ENCODE peak calls at places on chromosomes 4 and X, in four cellular contexts. V, D, U and S are unnamed samples.

GRCh38 chrX:40012039-40012799 is 85.5 kb downstream of the BCOR start:
- DNase-seq in V (no peak), D (peak; percentile 47), U (peak; percentile 65), S (peak; percentile 31)

GRCh38 chrX:37993857-37994619 is 12.3 kb upstream of the SYTL5 start:
- DNase-seq in V (no peak), D (no peak), U (no peak), S (no peak)

GRCh38 chr4:7827566-7827965 is 112.1 kb downstream of the AFAP1 start:
- DNase-seq in V (no peak), D (no peak), U (no peak), S (no peak)

GRCh38 chr4:76803522-76803921 is 94.4 kb downstream of the SOWAHB start:
- DNase-seq in V (no peak), D (no peak), U (peak; percentile 83), S (peak; percentile 54)

GRCh38 chrX:7214251-7214650 is 66.3 kb upstream of the PUDP start:
- DNase-seq in V (no peak), D (no peak), U (no peak), S (no peak)

GRCh38 chr4:57989430-57989829 is 879.2 kb upstream of the IGFBP7 start:
- DNase-seq in V (no peak), D (no peak), U (no peak), S (no peak)

GRCh38 chr4:73585345-73585744 is 34.9 kb downstream of the RASSF6 start:
- DNase-seq in V (no peak), D (no peak), U (no peak), S (peak; percentile 30)

GRCh38 chr4:73916172-73916925 is 47.2 kb downstream of the CXCL1 start:
- DNase-seq in V (no peak), D (no peak), U (no peak), S (no peak)

GRCh38 chr4:142614621-142615323 is 231.3 kb downstream of the INPP4B start:
- DNase-seq in V (no peak), D (no peak), U (no peak), S (peak; percentile 43)

GRCh38 chrX:12709047-12709446 is 82.2 kb upstream of the PRPS2 start:
- DNase-seq in V (no peak), D (no peak), U (no peak), S (no peak)

GRCh38 chrX:68895339-68896250 is 66.8 kb downstream of the EFNB1 start:
- DNase-seq in V (peak; percentile 18), D (peak; percentile 53), U (peak; percentile 66), S (peak; percentile 35)

GRCh38 chr4:175674219-175674618 is 137.8 kb downstream of the GPM6A start:
- DNase-seq in V (no peak), D (no peak), U (no peak), S (no peak)

GRCh38 chr4:29717658-29718057 is 1002.5 kb upstream of the PCDH7 start:
- DNase-seq in V (no peak), D (no peak), U (no peak), S (no peak)

GRCh38 chr4:138190452-138190858 is 51.7 kb downstream of the SLC7A11 start:
- DNase-seq in V (no peak), D (no peak), U (no peak), S (no peak)

GRCh38 chrX:56279869-56280268 is 47.7 kb downstream of the KLF8 start:
- DNase-seq in V (no peak), D (no peak), U (no peak), S (no peak)

GRCh38 chr4:2333916-2334644 is 72.2 kb upstream of the MXD4 start:
- DNase-seq in V (no peak), D (no peak), U (no peak), S (no peak)

GRCh38 chr4:87844476-87844875 is 11.7 kb downstream of the MEPE start:
- DNase-seq in V (no peak), D (no peak), U (no peak), S (peak; percentile 38)

GRCh38 chr4:184255361-184255760 is 37.7 kb upstream of the ENPP6 start:
- DNase-seq in V (no peak), D (peak; percentile 38), U (no peak), S (no peak)

GRCh38 chr4:950136-951020 is 18.1 kb downstream of the TMEM175 start:
- DNase-seq in V (no peak), D (no peak), U (no peak), S (no peak)

GRCh38 chrX:73683236-73683859 is 120.4 kb downstream of the CHIC1 start:
- DNase-seq in V (no peak), D (no peak), U (peak; percentile 16), S (peak; percentile 44)

GRCh38 chrX:340641-341423 is 22.2 kb upstream of the GTPBP6 start:
- DNase-seq in V (no peak), D (no peak), U (no peak), S (no peak)

GRCh38 chr4:159238631-159239030 is 135.8 kb downstream of the RAPGEF2 start:
- DNase-seq in V (no peak), D (no peak), U (peak; percentile 43), S (peak; percentile 74)

GRCh38 chrX:5458300-5458699 is 770.4 kb downstream of the NLGN4X start:
- DNase-seq in V (no peak), D (no peak), U (no peak), S (no peak)

GRCh38 chr4:121358473-121358872 is 22.3 kb downstream of the QRFPR start:
- DNase-seq in V (no peak), D (no peak), U (peak; percentile 76), S (peak; percentile 58)

GRCh38 chr4:78962597-78963115 is 23.4 kb upstream of the PAQR3 start:
- DNase-seq in V (no peak), D (no peak), U (peak; percentile 14), S (no peak)

GRCh38 chr4:112423591-112423990 is 92.4 kb downstream of the NEUROG2 start:
- DNase-seq in V (no peak), D (no peak), U (no peak), S (peak; percentile 30)

GRCh38 chr4:15077969-15078368 is 75.7 kb downstream of the CPEB2 start:
- DNase-seq in V (no peak), D (no peak), U (peak; percentile 83), S (peak; percentile 72)

GRCh38 chrX:2572740-2573139 is 72.0 kb upstream of the DHRSX start:
- DNase-seq in V (no peak), D (no peak), U (no peak), S (no peak)

GRCh38 chr4:3874525-3875110 is 108.4 kb downstream of the ADRA2C start:
- DNase-seq in V (no peak), D (no peak), U (no peak), S (no peak)

GRCh38 chrX:152926923-152927322 is 29.1 kb downstream of the ZNF185 start:
- DNase-seq in V (no peak), D (no peak), U (no peak), S (no peak)

GRCh38 chr4:94603170-94603747 is 151.5 kb downstream of the PDLIM5 start:
- DNase-seq in V (no peak), D (peak; percentile 52), U (peak; percentile 95), S (peak; percentile 64)

GRCh38 chr4:108861339-108861738 is 98.5 kb upstream of the ETNPPL start:
- DNase-seq in V (no peak), D (no peak), U (peak; percentile 34), S (peak; percentile 5)

GRCh38 chrX:112380541-112381278 is 298.1 kb upstream of the TRPC5 start:
- DNase-seq in V (no peak), D (no peak), U (no peak), S (no peak)

GRCh38 chr4:93605163-93605562 is 223.4 kb upstream of the ATOH1 start:
- DNase-seq in V (no peak), D (no peak), U (no peak), S (no peak)

GRCh38 chr4:101835121-101835904 is 44.8 kb downstream of the BANK1 start:
- DNase-seq in V (peak; percentile 28), D (peak; percentile 8), U (peak; percentile 82), S (peak; percentile 69)

GRCh38 chr4:90837241-90837640 is 710.0 kb downstream of the CCSER1 start:
- DNase-seq in V (no peak), D (no peak), U (peak; percentile 19), S (no peak)

GRCh38 chr4:954211-955020 is 19.0 kb downstream of the DGKQ start:
- DNase-seq in V (no peak), D (no peak), U (no peak), S (no peak)

GRCh38 chr4:41028392-41029076 is 185.8 kb downstream of the APBB2 start:
- DNase-seq in V (no peak), D (no peak), U (peak; percentile 16), S (peak; percentile 65)

GRCh38 chrX:10048076-10048475 is 80.9 kb downstream of the CLDN34 start:
- DNase-seq in V (no peak), D (no peak), U (peak; percentile 18), S (peak; percentile 34)
- H3K4me3 ChIP-seq in V (no peak overlapping the region), D (no peak overlapping the region), U (no peak overlapping the region), S (no peak overlapping the region)

GRCh38 chrX:43865791-43866190 is 16.5 kb downstream of the MAOB start:
- DNase-seq in V (no peak), D (no peak), U (no peak), S (no peak)
- H3K4me3 ChIP-seq in V (no peak overlapping the region), D (no peak overlapping the region), U (no peak overlapping the region), S (no peak overlapping the region)

DNA sequence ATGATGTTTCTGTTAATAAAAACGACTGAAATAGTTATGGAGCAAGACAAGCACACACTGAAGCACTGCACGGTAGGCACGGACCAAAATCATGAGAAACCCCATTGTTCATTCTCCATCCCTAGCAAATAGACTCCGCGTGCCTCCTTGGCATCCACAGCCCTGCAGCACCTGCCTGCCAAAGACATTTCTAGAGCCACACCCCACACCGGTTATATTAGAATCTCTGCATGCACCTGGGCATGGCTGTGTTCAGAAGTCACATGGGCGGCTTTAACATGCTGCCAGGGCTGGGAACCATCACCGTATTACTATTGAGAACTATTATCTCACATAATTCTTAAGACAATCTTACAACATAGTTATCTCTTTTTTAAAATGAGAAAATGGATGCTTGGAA is 5.9 kb downstream of the PDLIM3 start:
- DNase-seq in V (no peak), D (no peak), U (no peak), S (no peak)
- H3K4me3 ChIP-seq in V (no peak overlapping the region), D (no peak overlapping the region), U (no peak overlapping the region), S (no peak overlapping the region)

GRCh38 chr4:186265683-186266648 is at the start of gene F11:
- DNase-seq in V (no peak), D (no peak), U (no peak), S (no peak)

GRCh38 chr4:186271279-186271678 is 5.3 kb downstream of the F11 start:
- DNase-seq in V (no peak), D (no peak), U (no peak), S (no peak)

GRCh38 chr4:186272699-186273370 is 6.8 kb downstream of the F11 start:
- DNase-seq in V (no peak), D (no peak), U (peak; percentile 1), S (no peak)

GRCh38 chr4:186264660-186265059 is 1.3 kb upstream of the F11 start:
- DNase-seq in V (no peak), D (no peak), U (no peak), S (no peak)

DNA sequence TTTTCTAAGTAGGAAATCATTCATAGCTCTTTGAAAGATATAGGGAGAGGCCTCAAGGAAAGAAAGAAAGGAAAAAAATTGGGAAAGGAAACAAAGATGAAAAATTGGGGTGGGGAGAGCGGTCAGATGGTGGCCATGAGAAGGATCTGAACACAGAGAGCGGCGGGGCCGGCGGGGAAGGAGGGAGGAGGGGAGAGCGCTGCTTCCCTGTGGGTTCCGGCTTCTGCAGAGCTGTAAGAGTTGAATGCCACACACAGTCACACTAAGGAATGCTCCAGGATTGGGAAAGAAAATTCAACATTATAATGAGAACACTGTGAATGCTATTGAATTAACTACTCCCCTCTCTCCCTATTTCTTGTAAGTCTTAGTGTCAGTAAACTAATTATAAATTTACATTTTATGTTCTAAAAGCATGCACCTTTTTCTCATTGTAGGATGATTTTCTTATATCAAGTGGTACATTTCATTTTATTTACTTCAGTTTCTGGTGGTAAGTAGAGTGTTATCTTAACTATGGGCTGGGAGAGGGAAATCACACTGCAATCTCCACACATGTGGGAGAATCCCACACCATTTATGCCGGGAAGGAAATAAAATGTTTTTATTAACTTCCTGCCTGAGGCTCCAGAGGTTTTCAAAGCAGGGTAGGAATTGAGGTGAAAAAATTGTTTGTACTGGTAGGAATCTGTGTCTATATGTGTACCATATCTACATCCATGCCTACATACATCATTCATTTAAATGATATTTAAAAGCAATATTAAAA is 894 bp downstream of the F11 start:
- DNase-seq in V (no peak), D (no peak), U (peak; percentile 47), S (no peak)
- H3K4me3 ChIP-seq in V (no peak overlapping the region), D (no peak overlapping the region), U (peak overlapping the region; percentile 13), S (no peak overlapping the region)